ENCODE peak calls at places on chromosomes 11 and 22, in six cellular contexts. One of them, this sample, is unnamed.

GRCh38 chr11:35746356-35747153 is 84.0 kb downstream of the TRIM44 start:
- DNase-seq in EL: peak
- DNase-seq in anterior cingulate cortex: no peak
- DNase-seq in thoracic aorta: no peak
- DNase-seq in fibroblast of lung: peak
- DNase-seq in memory B cell: no peak
- DNase-seq in this sample: no peak

GRCh38 chr11:95888852-95889251 is 35.1 kb downstream of the MTMR2 start:
- DNase-seq in fibroblast of lung: no peak
- DNase-seq in memory B cell: no peak
- DNase-seq in EL: no peak
- DNase-seq in thoracic aorta: no peak
- DNase-seq in anterior cingulate cortex: no peak
- DNase-seq in this sample: no peak

GRCh38 chr22:36439481-36440271 is 41.8 kb downstream of the TXN2 start:
- DNase-seq in anterior cingulate cortex: no peak
- DNase-seq in EL: peak
- DNase-seq in thoracic aorta: no peak
- DNase-seq in fibroblast of lung: peak
- DNase-seq in memory B cell: no peak
- DNase-seq in this sample: no peak

GRCh38 chr11:91639359-91639758 is 585.3 kb upstream of the FAT3 start:
- DNase-seq in EL: no peak
- DNase-seq in anterior cingulate cortex: no peak
- DNase-seq in fibroblast of lung: no peak
- DNase-seq in thoracic aorta: no peak
- DNase-seq in memory B cell: no peak
- DNase-seq in this sample: no peak

GRCh38 chr22:40746428-40747220 is 67.3 kb downstream of the MCHR1 start:
- DNase-seq in fibroblast of lung: no peak
- DNase-seq in thoracic aorta: no peak
- DNase-seq in anterior cingulate cortex: no peak
- DNase-seq in memory B cell: no peak
- DNase-seq in EL: no peak
- DNase-seq in this sample: no peak

GRCh38 chr11:65539401-65540289 is 14.8 kb downstream of the SCYL1 start:
- DNase-seq in EL: no peak
- DNase-seq in anterior cingulate cortex: no peak
- DNase-seq in memory B cell: no peak
- DNase-seq in thoracic aorta: no peak
- DNase-seq in fibroblast of lung: no peak
- DNase-seq in this sample: no peak

GRCh38 chr11:102110761-102111010 is 439 bp downstream of the YAP1 start:
- DNase-seq in EL: no peak
- DNase-seq in anterior cingulate cortex: no peak
- DNase-seq in fibroblast of lung: no peak
- DNase-seq in memory B cell: peak
- DNase-seq in thoracic aorta: no peak
- DNase-seq in this sample: no peak

GRCh38 chr11:27242591-27242990 is 120.4 kb downstream of the CCDC34 start:
- DNase-seq in fibroblast of lung: no peak
- DNase-seq in thoracic aorta: no peak
- DNase-seq in anterior cingulate cortex: no peak
- DNase-seq in EL: peak
- DNase-seq in memory B cell: no peak
- DNase-seq in this sample: no peak

GRCh38 chr11:109612481-109612880 is 190.5 kb downstream of the C11orf87 start:
- DNase-seq in thoracic aorta: no peak
- DNase-seq in anterior cingulate cortex: no peak
- DNase-seq in EL: peak
- DNase-seq in fibroblast of lung: no peak
- DNase-seq in memory B cell: no peak
- DNase-seq in this sample: no peak

This sample was measured in GM12878.